ENCODE peak calls at places on chromosomes 16 and 17, in seven cellular contexts. W is cardiac muscle cell, C is GM13977, R is uterus, T is fibroblast of the conjunctiva, D is anterior cingulate cortex, P is head of caudate nucleus. B is an unnamed sample.

GRCh38 chr17:80899402-80900268 is 92.0 kb upstream of the CHMP6 start:
- DNase-seq in W (peak), C (peak), R (no peak), T (no peak), D (no peak), P (peak), B (no peak)

GRCh38 chr16:86889974-86890373 is 311.6 kb downstream of the FOXL1 start:
- DNase-seq in W (no peak), C (no peak), R (no peak), T (no peak), D (no peak), P (no peak), B (no peak)

GRCh38 chr16:54048994-54049929 is 237.3 kb downstream of the IRX3 start:
- DNase-seq in W (no peak), C (no peak), R (no peak), T (no peak), D (no peak), P (no peak), B (no peak)

GRCh38 chr17:76845524-76845923 is 22.7 kb upstream of the MGAT5B start:
- DNase-seq in W (peak), C (no peak), R (no peak), T (no peak), D (no peak), P (no peak), B (no peak)

GRCh38 chr17:31422443-31422842 is 31.0 kb downstream of the RAB11FIP4 start:
- DNase-seq in W (no peak), C (no peak), R (no peak), T (no peak), D (no peak), P (no peak), B (no peak)

GRCh38 chr16:54582631-54583250 is 296.2 kb upstream of the IRX3 start:
- DNase-seq in W (no peak), C (no peak), R (no peak), T (no peak), D (no peak), P (no peak), B (no peak)

GRCh38 chr16:7861891-7862585 is 529.4 kb downstream of the RBFOX1 start:
- DNase-seq in W (no peak), C (no peak), R (no peak), T (no peak), D (no peak), P (no peak), B (no peak)

GRCh38 chr17:45172541-45173286 is 11.0 kb downstream of the HEXIM2 start:
- DNase-seq in W (peak), C (peak), R (peak), T (peak), D (peak), P (peak), B (peak)

GRCh38 chr16:66167564-66168291 is 198.8 kb upstream of the CDH5 start:
- DNase-seq in W (peak), C (no peak), R (no peak), T (no peak), D (no peak), P (no peak), B (no peak)

GRCh38 chr16:84246679-84247077 is 6.9 kb upstream of the KCNG4 start:
- DNase-seq in W (no peak), C (no peak), R (no peak), T (no peak), D (no peak), P (no peak), B (no peak)

GRCh38 chr16:20938426-20938825 is 37.9 kb downstream of the LYRM1 start:
- DNase-seq in W (peak), C (no peak), R (no peak), T (peak), D (no peak), P (no peak), B (no peak)

GRCh38 chr16:89120921-89121351 is 27.3 kb downstream of the ACSF3 start:
- DNase-seq in W (no peak), C (no peak), R (no peak), T (no peak), D (no peak), P (no peak), B (no peak)

GRCh38 chr16:87395181-87395842 is 3.2 kb downstream of the MAP1LC3B start:
- DNase-seq in W (no peak), C (no peak), R (no peak), T (no peak), D (no peak), P (no peak), B (no peak)

GRCh38 chr16:24758373-24758772 is 28.9 kb downstream of the TNRC6A start:
- DNase-seq in W (peak), C (no peak), R (no peak), T (no peak), D (no peak), P (no peak), B (no peak)

GRCh38 chr16:11302977-11303376 is 21.8 kb upstream of the PRM1 start:
- DNase-seq in W (no peak), C (no peak), R (no peak), T (no peak), D (no peak), P (no peak), B (no peak)

GRCh38 chr16:81533175-81533507 is 88.5 kb downstream of the CMIP start:
- DNase-seq in W (no peak), C (no peak), R (no peak), T (no peak), D (no peak), P (no peak), B (no peak)

GRCh38 chr16:48035142-48035541 is 120.7 kb downstream of the ABCC12 start:
- DNase-seq in W (no peak), C (no peak), R (no peak), T (no peak), D (no peak), P (no peak), B (no peak)

GRCh38 chr17:72397687-72398086 is 276.9 kb downstream of the SOX9 start:
- DNase-seq in W (peak), C (no peak), R (no peak), T (no peak), D (no peak), P (no peak), B (no peak)

B was measured in Ammon's horn.